ENCODE peak calls at places on chromosomes 16 and 17, in four cellular contexts. H, T, I and S are unnamed samples.

GRCh38 chr16:17474037-17474436 is 3.3 kb upstream of the XYLT1 start:
- DNase-seq in T (no peak), I (no peak), H (no peak), S (no peak)

GRCh38 chr17:64920026-64920418 is 744 bp upstream of the LRRC37A3 start:
- DNase-seq in H (no peak), T (peak; percentile 63), I (no peak), S (no peak)

GRCh38 chr17:66268247-66268927 is 34.0 kb upstream of the PRKCA start:
- DNase-seq in T (no peak), I (no peak), H (no peak), S (no peak)

GRCh38 chr17:18267927-18268711 is 7.7 kb downstream of the MIEF2 start:
- DNase-seq in T (no peak), I (no peak), H (no peak), S (no peak)

GRCh38 chr17:64024781-64025731 is 4.6 kb upstream of the ICAM2 start:
- DNase-seq in I (no peak), H (no peak), T (peak; percentile 60), S (no peak)

GRCh38 chr17:2701161-2701995 is 10.2 kb downstream of the CLUH start:
- DNase-seq in I (no peak), T (peak; percentile 66), H (no peak), S (no peak)

GRCh38 chr16:64253525-64253924 is 868.3 kb downstream of the CDH11 start:
- DNase-seq in I (no peak), T (no peak), H (no peak), S (no peak)

GRCh38 chr17:81513669-81514484 is 1.3 kb upstream of the ACTG1 start:
- DNase-seq in H (no peak), I (peak; percentile 80), T (peak; percentile 86), S (no peak)

GRCh38 chr16:23485257-23485614 is 25.1 kb downstream of the GGA2 start:
- DNase-seq in H (no peak), I (no peak), T (no peak), S (no peak)

GRCh38 chr17:17950806-17951205 is 21.4 kb downstream of the TOM1L2 start:
- DNase-seq in I (no peak), T (no peak), H (no peak), S (no peak)

GRCh38 chr16:14015948-14016347 is 55.2 kb upstream of the MRTFB start:
- DNase-seq in I (peak; percentile 54), T (no peak), H (no peak), S (no peak)

GRCh38 chr16:74577882-74578366 is 29.0 kb downstream of the GLG1 start:
- DNase-seq in H (peak; percentile 94), I (no peak), T (no peak), S (no peak)

GRCh38 chr17:72605543-72605942 is 484.7 kb downstream of the SOX9 start:
- DNase-seq in I (no peak), T (no peak), H (no peak), S (no peak)

GRCh38 chr16:87956169-87956770 is 5.0 kb downstream of the BANP start:
- DNase-seq in T (no peak), H (no peak), I (peak; percentile 62), S (peak; percentile 64)

GRCh38 chr17:81999587-81999974 is 22.2 kb downstream of the ASPSCR1 start:
- DNase-seq in H (no peak), I (no peak), T (no peak), S (no peak)

GRCh38 chr16:88971371-88972097 is 5.5 kb downstream of the CBFA2T3 start:
- DNase-seq in I (peak; percentile 27), H (no peak), T (no peak), S (peak; percentile 89)
- H3K4me3 ChIP-seq in I (no peak overlapping the region), H (no peak overlapping the region), T (no peak overlapping the region), S (peak overlapping the region; percentile 69)

GRCh38 chr16:67608367-67608766 is 36.6 kb upstream of the CARMIL2 start:
- DNase-seq in H (no peak), T (no peak), I (no peak), S (peak; percentile 4)

GRCh38 chr16:67613808-67614207 is 31.1 kb upstream of the CARMIL2 start:
- DNase-seq in H (no peak), I (no peak), T (no peak), S (no peak)
- TF ChIP-seq CTCF in H (peak; percentile 37), I (no peak), T (no peak), S (peak; percentile 18)

DNA sequence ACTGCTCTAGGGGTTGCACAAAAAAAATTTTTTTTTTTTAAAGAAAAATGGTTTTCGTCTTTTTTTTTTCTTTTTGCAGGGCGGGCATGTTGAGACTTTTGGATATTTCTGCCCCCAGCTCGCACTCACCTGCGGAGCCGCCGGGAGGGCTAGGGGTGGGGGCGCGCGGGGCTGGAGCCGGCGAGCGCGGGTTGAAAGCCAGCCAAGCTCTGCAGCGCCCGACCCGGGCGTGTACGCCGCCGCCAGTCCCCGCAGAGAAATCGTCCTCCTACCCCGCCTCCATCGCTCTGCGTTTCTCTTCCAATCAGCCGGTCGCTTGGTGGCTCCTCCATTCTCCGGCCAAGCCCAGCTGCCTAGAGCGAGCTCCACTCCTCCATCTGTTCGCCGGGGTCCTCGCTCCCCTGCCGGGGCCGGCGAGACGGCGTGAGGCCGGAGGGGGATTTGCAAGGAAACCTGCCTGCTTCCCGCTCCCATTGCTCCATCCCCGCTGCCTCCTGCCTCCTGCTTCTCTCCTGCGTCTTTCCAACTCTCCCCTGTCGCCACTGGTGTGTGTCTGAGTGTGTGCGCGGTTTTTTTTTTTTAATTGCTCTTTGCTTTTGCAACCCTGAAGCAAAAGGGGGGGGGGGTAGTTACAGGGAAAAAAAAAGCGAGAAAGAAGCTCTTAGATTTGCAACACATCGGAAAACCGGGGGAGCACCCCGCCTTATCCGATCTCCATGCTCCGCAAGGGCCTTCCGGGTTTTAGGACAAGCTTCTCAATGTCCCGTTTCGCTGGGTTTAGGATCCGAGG is 1.8 kb upstream of the UBTF start:
- DNase-seq in T (peak; percentile 89), I (peak; percentile 84), H (no peak), S (no peak)
- H3K4me3 ChIP-seq in T (peak overlapping the region; percentile 77), I (peak overlapping the region; percentile 56), H (peak overlapping the region; percentile 73), S (peak overlapping the region; percentile 87)

GRCh38 chr16:29844575-29845331 is 18.3 kb downstream of the CDIPT start:
- DNase-seq in T (no peak), I (no peak), H (no peak), S (no peak)

GRCh38 chr16:29845656-29846055 is 17.4 kb downstream of the CDIPT start:
- DNase-seq in T (no peak), H (no peak), I (no peak), S (no peak)

GRCh38 chr16:29849505-29849904 is 13.5 kb downstream of the CDIPT start:
- DNase-seq in I (no peak), H (no peak), T (no peak), S (no peak)

GRCh38 chr16:29850998-29851397 is 12.0 kb downstream of the CDIPT start:
- DNase-seq in H (no peak), I (no peak), T (no peak), S (no peak)

DNA sequence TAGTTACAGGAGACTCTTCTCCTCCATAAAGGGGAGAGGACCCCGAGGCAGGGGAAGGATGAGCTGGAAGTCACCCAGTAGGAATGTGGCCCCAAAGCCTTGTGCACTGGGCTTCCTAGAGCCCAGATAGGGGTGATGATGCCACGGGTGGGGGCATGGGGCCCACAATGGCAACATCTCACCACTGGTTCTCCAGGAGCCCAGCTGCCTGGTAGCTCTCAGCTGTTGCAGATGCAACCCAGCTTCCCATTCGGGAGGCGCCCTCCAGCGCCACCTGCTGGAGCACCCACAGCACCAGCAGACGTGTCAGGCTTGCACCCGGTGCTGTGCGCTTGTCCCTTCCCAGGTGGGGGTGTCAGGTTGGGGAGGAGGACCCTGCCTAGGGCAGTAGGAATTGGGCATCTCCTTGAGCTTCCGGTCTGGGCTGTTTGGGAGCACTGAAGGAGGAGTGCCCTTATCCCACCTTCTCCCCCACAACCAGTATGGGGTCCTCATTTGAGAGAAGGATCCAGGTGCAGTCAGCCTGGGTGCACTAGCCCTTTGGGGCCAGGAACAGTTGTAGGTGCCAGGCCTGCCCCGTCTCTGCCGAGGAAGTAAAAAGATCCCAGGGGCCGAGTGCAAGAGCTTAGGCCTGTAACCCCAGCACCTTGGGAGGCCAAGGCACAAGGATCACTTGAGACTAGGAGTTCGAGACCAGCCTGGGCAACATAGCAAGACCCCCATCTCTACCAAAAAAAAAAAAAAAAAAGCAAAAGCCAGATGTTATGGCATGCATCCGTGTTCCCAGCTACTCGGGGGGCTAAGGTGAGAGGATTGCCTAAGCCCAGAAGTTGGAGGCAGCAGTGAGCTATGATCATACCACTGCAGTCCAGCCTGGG is 14.4 kb downstream of the CDIPT start:
- DNase-seq in H (peak; percentile 44), I (peak; percentile 70), T (peak; percentile 85), S (peak; percentile 22)
- TF ChIP-seq CTCF in H (peak; percentile 95), I (peak; percentile 91), T (peak; percentile 48), S (peak; percentile 98)

DNA sequence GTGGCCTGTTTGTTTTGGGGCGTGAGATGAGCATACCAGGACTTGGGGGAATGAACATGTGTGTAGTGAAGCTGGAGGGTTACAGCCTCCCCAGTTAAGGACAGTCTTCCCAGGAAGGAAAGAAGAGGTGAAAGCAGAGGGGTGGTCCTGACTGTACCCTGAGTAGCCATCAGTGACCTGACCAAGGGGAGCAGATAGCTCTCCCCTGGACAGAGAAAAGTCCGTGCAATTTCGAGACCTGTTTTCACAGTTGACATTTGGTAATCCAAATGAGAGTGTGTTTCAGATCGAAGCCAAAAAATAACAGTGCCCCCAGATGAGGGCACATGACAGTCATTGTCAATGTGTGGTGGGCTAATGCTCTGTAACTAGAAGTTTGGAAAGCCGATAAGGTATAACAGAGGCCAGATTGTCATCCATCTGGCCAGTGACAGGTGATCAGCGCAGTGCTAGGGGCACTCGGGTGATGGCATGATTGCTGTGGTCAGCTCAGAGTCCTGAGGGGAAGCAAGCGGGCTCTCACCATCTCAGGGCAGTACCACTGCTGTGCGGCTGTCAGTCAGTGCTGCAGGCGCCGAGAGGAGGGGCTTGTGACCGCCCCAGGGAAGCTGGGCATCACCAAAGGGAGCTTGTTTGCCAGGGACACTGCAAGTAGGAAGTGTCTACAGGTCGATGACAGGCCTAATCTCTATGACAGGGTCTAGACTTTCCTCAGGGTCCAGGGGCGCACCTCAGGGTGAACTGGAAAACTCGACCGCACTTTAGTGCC is 1.1 kb upstream of the NME2 start:
- DNase-seq in H (no peak), I (peak; percentile 21), T (peak; percentile 72), S (no peak)
- H3K4me3 ChIP-seq in H (peak overlapping the region; percentile 90), I (no peak overlapping the region), T (peak overlapping the region; percentile 91), S (no peak overlapping the region)

DNA sequence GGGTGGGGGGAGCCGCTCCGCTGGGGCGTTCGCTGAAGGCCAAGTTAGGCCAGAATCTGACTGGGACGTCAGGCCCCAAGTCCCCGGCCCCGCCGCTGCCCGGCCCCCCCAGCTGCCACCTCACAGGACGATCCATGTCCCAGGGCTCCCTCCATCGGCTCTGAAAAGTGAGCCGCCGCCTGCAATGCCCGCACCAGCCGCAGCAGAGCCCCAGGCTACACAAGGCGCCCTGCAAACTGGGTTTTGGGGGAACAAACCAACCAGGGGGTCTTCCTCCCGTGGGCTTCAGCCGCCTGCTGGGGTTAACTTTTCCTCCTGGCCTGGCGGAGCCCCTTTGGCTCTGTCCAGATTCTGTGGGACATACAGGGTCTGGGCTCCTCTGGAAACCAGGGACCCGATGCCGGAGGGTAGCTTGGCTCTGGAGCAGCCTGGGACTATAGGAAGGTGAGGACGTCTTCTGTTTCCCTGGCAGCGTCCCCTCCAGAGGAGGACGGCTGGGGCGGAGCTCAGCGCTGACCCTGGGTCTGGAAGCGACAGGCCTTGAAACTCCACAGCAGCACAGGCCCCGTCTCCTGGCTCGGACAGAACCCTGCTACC is 835 bp downstream of the NME4 start:
- DNase-seq in T (peak; percentile 90), I (peak; percentile 87), H (peak; percentile 28), S (no peak)
- TF ChIP-seq CTCF in T (no peak), I (peak; percentile 65), H (peak; percentile 33), S (peak; percentile 17)

GRCh38 chr16:56645838-56646237 is 5.8 kb upstream of the MT1B start:
- DNase-seq in H (no peak), I (no peak), T (no peak), S (no peak)
- H3K4me3 ChIP-seq in H (no peak overlapping the region), I (no peak overlapping the region), T (no peak overlapping the region), S (no peak overlapping the region)